ENCODE peak calls at places on chromosomes 16 and 17, in nine cellular contexts. One of them, this sample, is unnamed.

GRCh38 chr16:66947302-66948033 is 12.2 kb downstream of the CES2 start:
- DNase-seq in psoas muscle: peak
- DNase-seq in GM12878: peak
- DNase-seq in GM23338: peak
- DNase-seq in CD8-positive, alpha-beta T cell: peak
- DNase-seq in cardiac muscle cell: peak
- DNase-seq in A549: peak
- DNase-seq in effector memory CD4-positive, alpha-beta T cell: peak
- DNase-seq in mesenchymal stem cell: peak
- DNase-seq in this sample: peak

GRCh38 chr17:19703776-19704371 is 12.5 kb downstream of the SLC47A2 start:
- DNase-seq in psoas muscle: no peak
- DNase-seq in GM12878: no peak
- DNase-seq in GM23338: peak
- DNase-seq in CD8-positive, alpha-beta T cell: no peak
- DNase-seq in cardiac muscle cell: peak
- DNase-seq in A549: no peak
- DNase-seq in effector memory CD4-positive, alpha-beta T cell: no peak
- DNase-seq in mesenchymal stem cell: no peak
- DNase-seq in this sample: no peak

GRCh38 chr16:89018605-89019158 is 41.7 kb upstream of the CBFA2T3 start:
- DNase-seq in psoas muscle: peak
- DNase-seq in GM12878: no peak
- DNase-seq in GM23338: no peak
- DNase-seq in CD8-positive, alpha-beta T cell: no peak
- DNase-seq in cardiac muscle cell: no peak
- DNase-seq in A549: no peak
- DNase-seq in effector memory CD4-positive, alpha-beta T cell: no peak
- DNase-seq in mesenchymal stem cell: no peak
- DNase-seq in this sample: no peak

GRCh38 chr16:65908568-65908967 is 457.9 kb upstream of the CDH5 start:
- DNase-seq in psoas muscle: no peak
- DNase-seq in GM12878: no peak
- DNase-seq in GM23338: peak
- DNase-seq in CD8-positive, alpha-beta T cell: no peak
- DNase-seq in cardiac muscle cell: no peak
- DNase-seq in A549: no peak
- DNase-seq in effector memory CD4-positive, alpha-beta T cell: no peak
- DNase-seq in mesenchymal stem cell: no peak
- DNase-seq in this sample: no peak

GRCh38 chr17:33522623-33523022 is 229.5 kb upstream of the ASIC2 start:
- DNase-seq in psoas muscle: no peak
- DNase-seq in GM12878: no peak
- DNase-seq in GM23338: peak
- DNase-seq in CD8-positive, alpha-beta T cell: no peak
- DNase-seq in cardiac muscle cell: no peak
- DNase-seq in A549: no peak
- DNase-seq in effector memory CD4-positive, alpha-beta T cell: no peak
- DNase-seq in mesenchymal stem cell: no peak
- DNase-seq in this sample: no peak

GRCh38 chr17:206941-207560 is 25.6 kb upstream of the DOC2B start:
- DNase-seq in psoas muscle: no peak
- DNase-seq in GM12878: no peak
- DNase-seq in GM23338: no peak
- DNase-seq in CD8-positive, alpha-beta T cell: no peak
- DNase-seq in cardiac muscle cell: no peak
- DNase-seq in A549: no peak
- DNase-seq in effector memory CD4-positive, alpha-beta T cell: no peak
- DNase-seq in mesenchymal stem cell: no peak
- DNase-seq in this sample: no peak

GRCh38 chr16:22373662-22374310 is 633 bp downstream of the CDR2 start:
- DNase-seq in psoas muscle: peak
- DNase-seq in GM12878: no peak
- DNase-seq in GM23338: peak
- DNase-seq in CD8-positive, alpha-beta T cell: peak
- DNase-seq in cardiac muscle cell: peak
- DNase-seq in A549: no peak
- DNase-seq in effector memory CD4-positive, alpha-beta T cell: peak
- DNase-seq in mesenchymal stem cell: peak
- DNase-seq in this sample: no peak

GRCh38 chr17:76888661-76889060 is 20.5 kb downstream of the MGAT5B start:
- DNase-seq in psoas muscle: no peak
- DNase-seq in GM12878: no peak
- DNase-seq in GM23338: peak
- DNase-seq in CD8-positive, alpha-beta T cell: no peak
- DNase-seq in cardiac muscle cell: no peak
- DNase-seq in A549: no peak
- DNase-seq in effector memory CD4-positive, alpha-beta T cell: no peak
- DNase-seq in mesenchymal stem cell: no peak
- DNase-seq in this sample: no peak

GRCh38 chr17:75647921-75648320 is 14.7 kb downstream of the SMIM5 start:
- DNase-seq in psoas muscle: no peak
- DNase-seq in GM12878: no peak
- DNase-seq in GM23338: no peak
- DNase-seq in CD8-positive, alpha-beta T cell: no peak
- DNase-seq in cardiac muscle cell: no peak
- DNase-seq in A549: no peak
- DNase-seq in effector memory CD4-positive, alpha-beta T cell: no peak
- DNase-seq in mesenchymal stem cell: no peak
- DNase-seq in this sample: no peak

GRCh38 chr17:74987909-74988711 is 678 bp downstream of the CDR2L start:
- DNase-seq in psoas muscle: peak
- DNase-seq in GM12878: no peak
- DNase-seq in GM23338: peak
- DNase-seq in CD8-positive, alpha-beta T cell: no peak
- DNase-seq in cardiac muscle cell: peak
- DNase-seq in A549: no peak
- DNase-seq in effector memory CD4-positive, alpha-beta T cell: peak
- DNase-seq in mesenchymal stem cell: peak
- DNase-seq in this sample: peak

DNA sequence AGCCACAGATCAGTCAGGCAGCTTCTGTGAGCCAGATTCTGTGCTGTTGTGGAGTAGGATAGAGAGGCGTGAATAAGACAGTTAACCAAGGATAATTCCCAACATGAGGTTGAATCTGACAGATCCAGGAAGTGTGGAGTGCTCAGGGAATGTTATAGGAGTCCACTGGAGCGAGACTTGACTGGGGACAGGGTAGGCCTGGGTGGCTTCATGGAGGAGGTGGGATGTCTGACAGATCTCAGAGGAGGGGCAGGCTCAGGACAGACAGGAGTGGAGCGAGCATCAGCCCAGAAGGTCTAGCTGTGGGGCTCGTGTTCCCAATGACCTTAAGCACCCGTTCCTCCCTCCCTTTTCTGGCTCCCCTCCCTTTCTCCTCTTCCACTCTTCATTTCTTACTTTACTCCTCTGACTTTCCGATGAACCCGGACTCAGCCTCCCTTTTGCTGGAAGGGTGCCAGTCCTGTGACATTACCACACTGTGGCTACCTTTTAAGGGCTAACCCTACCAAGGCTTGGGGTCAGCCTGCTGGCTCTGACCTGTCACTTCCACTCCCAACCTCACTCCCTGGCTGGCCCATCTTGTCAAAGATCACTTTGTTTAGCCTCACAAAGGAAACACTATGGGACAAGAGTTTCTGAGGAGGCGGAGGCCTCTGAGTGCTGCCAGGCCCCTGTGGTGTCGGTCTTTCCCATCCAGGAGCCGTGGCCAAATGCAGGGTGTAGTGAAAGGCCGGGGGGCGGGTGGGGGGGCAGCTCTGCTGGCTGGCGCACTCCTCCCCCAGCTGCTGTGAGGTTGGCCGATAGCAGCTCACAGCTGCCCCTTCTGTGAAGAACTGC is 28.5 kb upstream of the EFCAB13 start:
- DNase-seq in psoas muscle: no peak
- DNase-seq in GM12878: no peak
- DNase-seq in GM23338: no peak
- DNase-seq in CD8-positive, alpha-beta T cell: no peak
- DNase-seq in cardiac muscle cell: no peak
- DNase-seq in A549: no peak
- DNase-seq in effector memory CD4-positive, alpha-beta T cell: no peak
- DNase-seq in mesenchymal stem cell: no peak
- DNase-seq in this sample: no peak
- H3K27ac ChIP-seq in psoas muscle: no peak
- H3K27ac ChIP-seq in GM12878: no peak
- H3K27ac ChIP-seq in GM23338: no peak
- H3K27ac ChIP-seq in CD8-positive, alpha-beta T cell: no peak
- H3K27ac ChIP-seq in cardiac muscle cell: no peak
- H3K27ac ChIP-seq in A549: no peak
- H3K27ac ChIP-seq in effector memory CD4-positive, alpha-beta T cell: no peak
- H3K27ac ChIP-seq in mesenchymal stem cell: peak
- H3K27ac ChIP-seq in this sample: peak

GRCh38 chr17:73187203-73187769 is 5.6 kb upstream of the COG1 start:
- DNase-seq in psoas muscle: no peak
- DNase-seq in GM12878: no peak
- DNase-seq in GM23338: no peak
- DNase-seq in CD8-positive, alpha-beta T cell: no peak
- DNase-seq in cardiac muscle cell: no peak
- DNase-seq in A549: no peak
- DNase-seq in effector memory CD4-positive, alpha-beta T cell: no peak
- DNase-seq in mesenchymal stem cell: no peak
- DNase-seq in this sample: no peak

GRCh38 chr17:73191443-73192218 is 1.2 kb upstream of the COG1 start:
- DNase-seq in psoas muscle: peak
- DNase-seq in GM12878: no peak
- DNase-seq in GM23338: peak
- DNase-seq in CD8-positive, alpha-beta T cell: peak
- DNase-seq in cardiac muscle cell: peak
- DNase-seq in A549: peak
- DNase-seq in effector memory CD4-positive, alpha-beta T cell: peak
- DNase-seq in mesenchymal stem cell: peak
- DNase-seq in this sample: peak

GRCh38 chr17:73186283-73186682 is 6.6 kb upstream of the COG1 start:
- DNase-seq in psoas muscle: no peak
- DNase-seq in GM12878: no peak
- DNase-seq in GM23338: no peak
- DNase-seq in CD8-positive, alpha-beta T cell: no peak
- DNase-seq in cardiac muscle cell: no peak
- DNase-seq in A549: no peak
- DNase-seq in effector memory CD4-positive, alpha-beta T cell: no peak
- DNase-seq in mesenchymal stem cell: no peak
- DNase-seq in this sample: no peak

GRCh38 chr17:73189417-73190099 is 3.3 kb upstream of the COG1 start:
- DNase-seq in psoas muscle: no peak
- DNase-seq in GM12878: no peak
- DNase-seq in GM23338: peak
- DNase-seq in CD8-positive, alpha-beta T cell: no peak
- DNase-seq in cardiac muscle cell: peak
- DNase-seq in A549: peak
- DNase-seq in effector memory CD4-positive, alpha-beta T cell: no peak
- DNase-seq in mesenchymal stem cell: peak
- DNase-seq in this sample: peak

GRCh38 chr17:73188011-73188410 is 4.8 kb upstream of the COG1 start:
- DNase-seq in psoas muscle: no peak
- DNase-seq in GM12878: no peak
- DNase-seq in GM23338: no peak
- DNase-seq in CD8-positive, alpha-beta T cell: no peak
- DNase-seq in cardiac muscle cell: no peak
- DNase-seq in A549: no peak
- DNase-seq in effector memory CD4-positive, alpha-beta T cell: no peak
- DNase-seq in mesenchymal stem cell: no peak
- DNase-seq in this sample: no peak
- H3K27ac ChIP-seq in psoas muscle: no peak
- H3K27ac ChIP-seq in GM12878: no peak
- H3K27ac ChIP-seq in GM23338: no peak
- H3K27ac ChIP-seq in CD8-positive, alpha-beta T cell: no peak
- H3K27ac ChIP-seq in cardiac muscle cell: no peak
- H3K27ac ChIP-seq in A549: no peak
- H3K27ac ChIP-seq in effector memory CD4-positive, alpha-beta T cell: no peak
- H3K27ac ChIP-seq in mesenchymal stem cell: no peak
- H3K27ac ChIP-seq in this sample: no peak

DNA sequence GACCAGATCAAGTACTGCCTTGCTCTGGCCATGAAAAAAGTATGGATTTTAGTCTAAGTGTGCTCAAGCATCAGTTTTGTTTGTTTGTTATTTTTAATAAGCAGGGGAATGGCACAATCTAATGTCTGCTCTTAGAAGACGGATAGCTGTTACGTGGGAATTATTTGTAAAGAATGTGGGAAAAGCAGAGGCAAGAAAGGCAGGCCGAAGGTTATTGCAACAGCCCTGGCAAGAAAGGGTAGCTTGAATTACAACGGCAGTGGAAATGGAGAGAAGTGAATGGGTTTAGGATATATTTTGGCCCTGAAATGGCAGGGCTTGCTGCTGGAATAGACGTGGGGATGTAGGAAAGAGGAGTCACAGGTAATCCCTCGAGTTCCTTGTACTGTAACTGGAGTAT is 987 bp upstream of the HASPIN start:
- DNase-seq in psoas muscle: no peak
- DNase-seq in GM12878: no peak
- DNase-seq in GM23338: no peak
- DNase-seq in CD8-positive, alpha-beta T cell: no peak
- DNase-seq in cardiac muscle cell: no peak
- DNase-seq in A549: no peak
- DNase-seq in effector memory CD4-positive, alpha-beta T cell: no peak
- DNase-seq in mesenchymal stem cell: peak
- DNase-seq in this sample: no peak
- H3K27ac ChIP-seq in psoas muscle: peak
- H3K27ac ChIP-seq in GM12878: peak
- H3K27ac ChIP-seq in GM23338: no peak
- H3K27ac ChIP-seq in CD8-positive, alpha-beta T cell: no peak
- H3K27ac ChIP-seq in cardiac muscle cell: peak
- H3K27ac ChIP-seq in A549: peak
- H3K27ac ChIP-seq in effector memory CD4-positive, alpha-beta T cell: no peak
- H3K27ac ChIP-seq in mesenchymal stem cell: peak
- H3K27ac ChIP-seq in this sample: peak

GRCh38 chr16:58123896-58124600 is 5.1 kb downstream of the CFAP20 start:
- DNase-seq in psoas muscle: no peak
- DNase-seq in GM12878: no peak
- DNase-seq in GM23338: no peak
- DNase-seq in CD8-positive, alpha-beta T cell: no peak
- DNase-seq in cardiac muscle cell: no peak
- DNase-seq in A549: no peak
- DNase-seq in effector memory CD4-positive, alpha-beta T cell: no peak
- DNase-seq in mesenchymal stem cell: no peak
- DNase-seq in this sample: no peak

GRCh38 chr16:58119509-58119845 is 9.7 kb downstream of the CFAP20 start:
- DNase-seq in psoas muscle: no peak
- DNase-seq in GM12878: no peak
- DNase-seq in GM23338: no peak
- DNase-seq in CD8-positive, alpha-beta T cell: no peak
- DNase-seq in cardiac muscle cell: no peak
- DNase-seq in A549: no peak
- DNase-seq in effector memory CD4-positive, alpha-beta T cell: no peak
- DNase-seq in mesenchymal stem cell: no peak
- DNase-seq in this sample: no peak

GRCh38 chr16:58120216-58120615 is 9.0 kb downstream of the CFAP20 start:
- DNase-seq in psoas muscle: no peak
- DNase-seq in GM12878: no peak
- DNase-seq in GM23338: no peak
- DNase-seq in CD8-positive, alpha-beta T cell: no peak
- DNase-seq in cardiac muscle cell: no peak
- DNase-seq in A549: no peak
- DNase-seq in effector memory CD4-positive, alpha-beta T cell: no peak
- DNase-seq in mesenchymal stem cell: peak
- DNase-seq in this sample: no peak

GRCh38 chr16:58118801-58119508 is 10.2 kb downstream of the CFAP20 start:
- DNase-seq in psoas muscle: no peak
- DNase-seq in GM12878: no peak
- DNase-seq in GM23338: no peak
- DNase-seq in CD8-positive, alpha-beta T cell: no peak
- DNase-seq in cardiac muscle cell: peak
- DNase-seq in A549: no peak
- DNase-seq in effector memory CD4-positive, alpha-beta T cell: no peak
- DNase-seq in mesenchymal stem cell: no peak
- DNase-seq in this sample: no peak

GRCh38 chr16:58121132-58121531 is 8.0 kb downstream of the CFAP20 start:
- DNase-seq in psoas muscle: no peak
- DNase-seq in GM12878: no peak
- DNase-seq in GM23338: no peak
- DNase-seq in CD8-positive, alpha-beta T cell: no peak
- DNase-seq in cardiac muscle cell: no peak
- DNase-seq in A549: no peak
- DNase-seq in effector memory CD4-positive, alpha-beta T cell: no peak
- DNase-seq in mesenchymal stem cell: no peak
- DNase-seq in this sample: no peak
- H3K27ac ChIP-seq in psoas muscle: no peak
- H3K27ac ChIP-seq in GM12878: no peak
- H3K27ac ChIP-seq in GM23338: no peak
- H3K27ac ChIP-seq in CD8-positive, alpha-beta T cell: no peak
- H3K27ac ChIP-seq in cardiac muscle cell: peak
- H3K27ac ChIP-seq in A549: no peak
- H3K27ac ChIP-seq in effector memory CD4-positive, alpha-beta T cell: no peak
- H3K27ac ChIP-seq in mesenchymal stem cell: no peak
- H3K27ac ChIP-seq in this sample: no peak